ENCODE peak calls at places on chromosomes 16 and 17, in five cellular contexts. J is endothelial cell of umbilical vein, S is body of pancreas, C is GM12878, U is heart left ventricle. F is an unnamed sample.

GRCh38 chr17:82836823-82837357 is 2.9 kb downstream of the ZNF750 start:
- DNase-seq in J (no peak), S (no peak), C (no peak), U (no peak), F (no peak)

GRCh38 chr16:79599837-79600635 is 501 bp downstream of the MAF start:
- DNase-seq in J (no peak), S (peak), C (no peak), U (peak), F (no peak)

GRCh38 chr17:56023851-56024250 is 129.4 kb upstream of the ANKFN1 start:
- DNase-seq in J (no peak), S (no peak), C (no peak), U (no peak), F (no peak)

GRCh38 chr16:68235882-68236803 is at the start of gene ESRP2:
- DNase-seq in J (no peak), S (peak), C (no peak), U (peak), F (no peak)

GRCh38 chr17:3559270-3559645 is 1.6 kb upstream of the TRPV3 start:
- DNase-seq in J (no peak), S (no peak), C (no peak), U (no peak), F (no peak)

GRCh38 chr17:7782237-7782636 is 51.8 kb upstream of the KDM6B start:
- DNase-seq in J (peak), S (no peak), C (no peak), U (no peak), F (no peak)

GRCh38 chr17:14464741-14465140 is 163.9 kb downstream of the HS3ST3B1 start:
- DNase-seq in J (no peak), S (no peak), C (no peak), U (no peak), F (no peak)

GRCh38 chr17:71793550-71793949 is 327.3 kb upstream of the SOX9 start:
- DNase-seq in J (no peak), S (no peak), C (no peak), U (no peak), F (no peak)

GRCh38 chr17:63826468-63827001 is 696 bp upstream of the PSMC5 start:
- DNase-seq in J (no peak), S (no peak), C (no peak), U (peak), F (no peak)

GRCh38 chr17:64056269-64057005 is 36.0 kb upstream of the ICAM2 start:
- DNase-seq in J (no peak), S (peak), C (peak), U (no peak), F (peak)

GRCh38 chr17:58335779-58336455 is 7.3 kb upstream of the TSPOAP1 start:
- DNase-seq in J (no peak), S (no peak), C (peak), U (no peak), F (peak)

GRCh38 chr16:49967012-49967559 is 57.9 kb upstream of the CNEP1R1 start:
- DNase-seq in J (no peak), S (no peak), C (no peak), U (peak), F (no peak)

GRCh38 chr17:73705594-73705993 is 61.3 kb upstream of the SDK2 start:
- DNase-seq in J (no peak), S (peak), C (no peak), U (no peak), F (no peak)

GRCh38 chr16:50844840-50845239 is 103.0 kb downstream of the CYLD start:
- DNase-seq in J (no peak), S (no peak), C (no peak), U (no peak), F (no peak)

GRCh38 chr16:19304670-19305240 is 19.2 kb downstream of the CLEC19A start:
- DNase-seq in J (no peak), S (no peak), C (no peak), U (no peak), F (no peak)

GRCh38 chr17:19383681-19384470 is 3.1 kb downstream of the MFAP4 start:
- DNase-seq in J (no peak), S (no peak), C (no peak), U (no peak), F (no peak)

GRCh38 chr17:63024201-63024600 is 58.2 kb downstream of the TANC2 start:
- DNase-seq in J (no peak), S (no peak), C (no peak), U (no peak), F (no peak)

GRCh38 chr17:46194393-46195216 is 1.4 kb upstream of the KANSL1 start:
- DNase-seq in J (peak), S (peak), C (peak), U (no peak), F (no peak)

GRCh38 chr16:23113185-23113584 is 36.1 kb downstream of the USP31 start:
- DNase-seq in J (no peak), S (no peak), C (no peak), U (no peak), F (no peak)

GRCh38 chr17:65664296-65664695 is 102.8 kb upstream of the AXIN2 start:
- DNase-seq in J (no peak), S (no peak), C (no peak), U (no peak), F (no peak)

GRCh38 chr16:19655242-19655777 is 62.7 kb downstream of the KNOP1 start:
- DNase-seq in J (no peak), S (no peak), C (no peak), U (no peak), F (no peak)

GRCh38 chr17:58381124-58381838 is 29.3 kb upstream of the SUPT4H1 start:
- DNase-seq in J (no peak), S (peak), C (no peak), U (no peak), F (no peak)

GRCh38 chr16:88403794-88404581 is 21.2 kb downstream of the ZNF469 start:
- DNase-seq in J (no peak), S (no peak), C (no peak), U (no peak), F (no peak)

GRCh38 chr16:81583893-81584705 is 139.5 kb downstream of the CMIP start:
- DNase-seq in J (no peak), S (no peak), C (no peak), U (no peak), F (no peak)

GRCh38 chr16:57475711-57476339 is 10.5 kb downstream of the DOK4 start:
- DNase-seq in J (peak), S (peak), C (no peak), U (no peak), F (peak)

GRCh38 chr16:89052824-89053724 is 40.6 kb upstream of the ACSF3 start:
- DNase-seq in J (no peak), S (no peak), C (no peak), U (no peak), F (no peak)

GRCh38 chr16:88577166-88577565 is 7.0 kb downstream of the ZC3H18 start:
- DNase-seq in J (no peak), S (no peak), C (no peak), U (no peak), F (no peak)

GRCh38 chr17:70099884-70100283 is 24.9 kb downstream of the KCNJ16 start:
- DNase-seq in J (peak), S (no peak), C (no peak), U (no peak), F (no peak)

GRCh38 chr17:64969046-64969501 is 49.8 kb upstream of the LRRC37A3 start:
- DNase-seq in J (no peak), S (no peak), C (no peak), U (no peak), F (no peak)

GRCh38 chr16:3902731-3903130 is 22.2 kb upstream of the CREBBP start:
- DNase-seq in J (no peak), S (no peak), C (no peak), U (no peak), F (no peak)

GRCh38 chr16:50699345-50700159 is 6.1 kb downstream of the NOD2 start:
- DNase-seq in J (no peak), S (no peak), C (no peak), U (no peak), F (no peak)

GRCh38 chr16:65012357-65012756 is 109.5 kb downstream of the CDH11 start:
- DNase-seq in J (peak), S (no peak), C (no peak), U (no peak), F (no peak)

GRCh38 chr16:69443809-69444611 is 19.6 kb downstream of the CYB5B start:
- DNase-seq in J (peak), S (no peak), C (no peak), U (peak), F (no peak)

GRCh38 chr17:78113804-78114785 is 14.5 kb downstream of the TMC6 start:
- DNase-seq in J (no peak), S (no peak), C (no peak), U (no peak), F (no peak)

GRCh38 chr17:82351254-82351712 is 7.8 kb upstream of the TEX19 start:
- DNase-seq in J (no peak), S (no peak), C (no peak), U (no peak), F (no peak)

GRCh38 chr17:29292071-29292991 is 1.6 kb downstream of the NUFIP2 start:
- DNase-seq in J (peak), S (peak), C (no peak), U (peak), F (peak)

GRCh38 chr16:35574011-35574410 is 2114.6 kb downstream of the TP53TG3F start:
- DNase-seq in J (no peak), S (no peak), C (no peak), U (no peak), F (no peak)

GRCh38 chr16:35575432-35575821 is 2116.0 kb downstream of the TP53TG3F start:
- DNase-seq in J (no peak), S (no peak), C (no peak), U (no peak), F (no peak)

GRCh38 chr16:35572186-35572585 is 2112.8 kb downstream of the TP53TG3F start:
- DNase-seq in J (no peak), S (no peak), C (no peak), U (no peak), F (no peak)

GRCh38 chr16:35574454-35575431 is 2115.3 kb downstream of the TP53TG3F start:
- DNase-seq in J (no peak), S (no peak), C (no peak), U (no peak), F (no peak)

GRCh38 chr16:35573407-35573806 is 2114.0 kb downstream of the TP53TG3F start:
- DNase-seq in J (no peak), S (no peak), C (no peak), U (no peak), F (no peak)
- TF ChIP-seq POLR2A in J (no peak), S (no peak), C (no peak), U (no peak), F (no peak)

DNA sequence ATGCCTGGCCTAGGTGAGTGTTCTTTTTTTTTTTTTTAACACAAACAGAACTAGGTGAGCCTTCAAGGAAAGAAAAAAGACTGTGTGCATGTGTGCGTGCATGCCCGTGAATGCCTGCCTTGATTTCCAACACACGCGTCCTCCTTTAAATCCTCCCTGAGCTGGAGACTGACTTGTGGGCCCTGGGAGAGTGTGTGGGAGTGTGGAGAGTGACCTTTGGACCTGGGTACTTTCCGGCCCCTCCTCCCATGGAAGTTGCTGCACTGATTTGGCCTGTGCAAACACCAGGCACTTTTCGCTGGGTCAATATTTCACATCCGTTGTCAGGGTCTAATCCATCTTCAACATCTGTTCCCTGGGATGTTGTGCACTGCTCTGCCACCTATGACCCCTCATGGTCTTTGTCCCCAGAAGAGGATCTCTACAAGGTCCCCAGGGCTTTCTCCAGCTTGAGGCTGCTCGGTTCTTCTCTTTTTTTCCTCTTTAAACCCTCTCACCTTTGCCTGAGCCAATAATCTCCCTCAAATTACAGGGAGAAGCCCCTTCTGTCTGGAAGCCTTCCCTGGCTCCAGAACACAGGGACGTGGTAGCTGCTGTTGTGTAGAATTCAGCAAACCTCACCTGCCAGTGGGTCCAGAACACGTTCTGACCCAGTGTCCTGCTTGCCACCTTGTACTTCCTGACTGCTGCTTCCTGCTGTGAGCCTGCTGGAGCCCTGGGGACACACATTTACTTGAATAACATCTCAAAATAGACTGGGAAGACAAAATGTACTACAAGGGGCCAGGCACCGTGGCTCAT is 20.8 kb upstream of the ATP5MC1 start:
- DNase-seq in J (peak), S (peak), C (no peak), U (peak), F (no peak)
- TF ChIP-seq POLR2A in J (no peak), S (no peak), C (no peak), U (no peak), F (no peak)

DNA sequence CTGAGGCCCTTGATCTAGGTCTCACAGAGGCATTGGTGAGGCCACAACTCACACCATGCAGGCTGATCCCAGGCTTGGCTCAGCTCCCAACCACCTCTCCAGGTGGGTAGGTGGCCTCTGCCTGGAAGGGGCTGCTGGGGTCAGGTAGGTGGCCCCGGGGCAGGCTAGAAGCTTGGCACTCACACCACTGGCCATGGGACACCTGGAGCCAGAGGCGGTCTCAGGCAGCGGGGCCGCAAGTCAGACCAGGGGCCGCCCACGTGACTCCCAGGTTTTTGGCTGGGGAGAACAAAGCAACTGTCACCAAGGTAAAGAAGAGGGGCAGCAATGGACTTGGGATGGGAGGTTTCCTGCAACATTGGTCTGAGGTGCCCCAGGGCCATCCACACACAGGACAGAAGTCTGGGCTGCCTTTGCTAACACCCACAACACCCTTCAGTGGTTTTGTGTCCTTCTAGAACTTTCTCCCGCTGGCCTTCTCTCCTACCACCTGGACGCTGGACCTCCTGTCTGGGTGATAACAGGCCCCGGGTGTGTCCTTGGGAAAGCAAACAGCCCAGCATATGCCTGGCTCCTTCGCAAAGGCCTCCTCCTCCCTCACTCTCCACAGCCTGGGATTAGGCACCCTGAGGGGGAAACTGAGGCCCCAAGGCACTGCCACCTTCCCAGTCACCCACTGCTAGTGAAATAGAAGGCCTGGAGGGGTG is 16.4 kb downstream of the C16orf74 start:
- DNase-seq in J (no peak), S (peak), C (no peak), U (no peak), F (no peak)
- TF ChIP-seq POLR2A in J (no peak), S (no peak), C (no peak), U (no peak), F (no peak)

DNA sequence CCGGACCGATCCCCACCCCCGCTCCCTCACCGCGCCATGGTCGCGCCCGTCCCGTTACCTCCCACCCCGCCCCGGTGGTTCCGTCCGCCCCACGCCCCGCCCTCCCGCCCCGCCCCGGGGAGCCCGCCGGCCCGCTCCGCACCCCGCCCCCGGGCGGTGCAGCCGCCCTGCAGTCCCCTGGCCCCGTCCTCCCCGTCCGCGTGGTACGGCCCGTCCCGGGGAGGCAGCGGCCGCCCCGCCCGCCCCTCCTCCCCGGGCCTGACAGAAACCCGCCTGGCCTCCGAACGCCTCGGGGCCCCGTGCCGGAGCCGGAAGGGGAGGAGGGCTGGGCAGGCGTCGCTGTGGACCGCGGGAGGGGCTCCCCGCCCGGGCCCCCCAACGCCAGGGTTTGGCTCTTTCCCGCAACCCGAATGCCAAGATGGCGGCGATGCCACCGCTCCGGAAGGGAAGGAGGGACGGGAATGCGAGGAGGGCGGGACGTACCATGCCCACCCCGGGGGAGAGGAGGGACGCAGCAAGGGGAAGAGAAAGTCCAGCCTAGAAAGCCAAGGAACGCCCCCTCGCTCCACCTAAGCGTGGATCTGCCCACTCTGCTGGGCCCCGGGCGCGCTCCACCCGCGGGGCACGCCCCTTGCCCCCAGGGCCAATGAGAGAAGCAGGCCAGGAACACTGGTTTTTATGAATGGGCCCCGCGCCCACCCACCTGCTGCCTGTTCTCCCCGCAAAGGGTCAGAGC is at the start of gene PIP4K2B:
- DNase-seq in J (peak), S (peak), C (peak), U (peak), F (peak)
- TF ChIP-seq POLR2A in J (peak), S (peak), C (peak), U (no peak), F (peak)

GRCh38 chr17:31094600-31095238 is at the start of gene NF1:
- DNase-seq in J (peak), S (peak), C (peak), U (peak), F (peak)
- TF ChIP-seq POLR2A in J (peak), S (peak), C (peak), U (no peak), F (peak)

GRCh38 chr16:73064227-73064995 is 16.5 kb upstream of the ZFHX3 start:
- DNase-seq in J (peak), S (no peak), C (no peak), U (no peak), F (no peak)
- TF ChIP-seq POLR2A in J (no peak), S (no peak), C (no peak), U (no peak), F (no peak)

GRCh38 chr17:76992911-76993310 is 124.7 kb downstream of the MGAT5B start:
- DNase-seq in J (no peak), S (no peak), C (no peak), U (no peak), F (no peak)

GRCh38 chr17:76987486-76987885 is 119.3 kb downstream of the MGAT5B start:
- DNase-seq in J (no peak), S (no peak), C (no peak), U (no peak), F (no peak)

GRCh38 chr17:76989519-76989918 is 121.3 kb downstream of the MGAT5B start:
- DNase-seq in J (no peak), S (no peak), C (no peak), U (no peak), F (no peak)

GRCh38 chr17:76986318-76986717 is 118.1 kb downstream of the MGAT5B start:
- DNase-seq in J (no peak), S (no peak), C (no peak), U (no peak), F (no peak)

GRCh38 chr17:76988796-76989195 is 120.6 kb downstream of the MGAT5B start:
- DNase-seq in J (no peak), S (no peak), C (no peak), U (no peak), F (no peak)
- TF ChIP-seq POLR2A in J (no peak), S (no peak), C (no peak), U (no peak), F (no peak)

GRCh38 chr17:74739227-74739831 is 2.3 kb downstream of the RAB37 start:
- DNase-seq in J (no peak), S (no peak), C (no peak), U (no peak), F (no peak)

GRCh38 chr17:74734256-74734655 is 2.8 kb upstream of the RAB37 start:
- DNase-seq in J (no peak), S (no peak), C (no peak), U (no peak), F (no peak)

GRCh38 chr17:74738051-74738996 is 1.3 kb downstream of the RAB37 start:
- DNase-seq in J (no peak), S (peak), C (peak), U (no peak), F (peak)

GRCh38 chr17:74737299-74738050 is 419 bp downstream of the RAB37 start:
- DNase-seq in J (no peak), S (no peak), C (no peak), U (no peak), F (no peak)

GRCh38 chr17:74736423-74737298 is at the start of gene RAB37:
- DNase-seq in J (no peak), S (peak), C (no peak), U (no peak), F (peak)
- TF ChIP-seq POLR2A in J (no peak), S (peak), C (peak), U (no peak), F (no peak)